ENCODE peak calls at places on chromosome 11, in six cellular contexts. S is adipocyte, G is T-cell, E is foreskin keratinocyte, U is nucleus accumbens, X is T1000. W is an unnamed sample.

GRCh38 chr11:118128310-118128709 is 24.3 kb downstream of the SCN4B start:
- DNase-seq in X (no peak), E (no peak), G (no peak), S (peak; percentile 39), U (no peak), W (no peak)

GRCh38 chr11:2742201-2742600 is 42.4 kb upstream of the KCNQ1OT1 start:
- DNase-seq in X (no peak), S (no peak), E (no peak), U (no peak), G (no peak), W (peak; percentile 42)

GRCh38 chr11:83464181-83464580 is 178.0 kb upstream of the CCDC90B start:
- DNase-seq in G (no peak), E (no peak), X (no peak), S (no peak), U (no peak), W (no peak)

GRCh38 chr11:134024420-134025085 is 44.3 kb upstream of the JAM3 start:
- DNase-seq in S (no peak), G (no peak), E (peak; percentile 91), U (peak; percentile 57), X (peak; percentile 62), W (peak; percentile 85)

GRCh38 chr11:1888811-1889526 is 2.7 kb downstream of the PRR33 start:
- DNase-seq in E (no peak), X (no peak), S (no peak), G (peak; percentile 84), U (no peak), W (peak; percentile 36)

GRCh38 chr11:98940913-98941312 is 79.8 kb upstream of the CNTN5 start:
- DNase-seq in U (no peak), G (no peak), S (no peak), X (no peak), E (peak; percentile 54), W (peak; percentile 77)

GRCh38 chr11:12995211-12995610 is 13.9 kb upstream of the RASSF10 start:
- DNase-seq in X (no peak), E (no peak), U (no peak), S (peak; percentile 35), G (no peak), W (no peak)

GRCh38 chr11:75273989-75274391 is 33.4 kb downstream of the TPBGL start:
- DNase-seq in X (no peak), E (no peak), U (no peak), S (no peak), G (no peak), W (peak; percentile 47)

GRCh38 chr11:74024630-74025029 is 15.7 kb upstream of the UCP3 start:
- DNase-seq in S (peak; percentile 72), G (no peak), U (no peak), E (peak; percentile 33), X (no peak), W (no peak)

GRCh38 chr11:23192256-23192655 is 332.0 kb upstream of the CCDC179 start:
- DNase-seq in E (peak; percentile 3), U (no peak), S (no peak), X (no peak), G (no peak), W (no peak)

GRCh38 chr11:69963533-69964246 is 114.4 kb upstream of the ANO1 start:
- DNase-seq in E (no peak), S (no peak), X (no peak), U (no peak), G (no peak), W (no peak)

GRCh38 chr11:58575377-58576020 is at the start of gene LPXN:
- DNase-seq in U (peak; percentile 20), G (peak; percentile 30), E (peak; percentile 74), X (no peak), S (no peak), W (no peak)

GRCh38 chr11:58924230-58924629 is 15.1 kb upstream of the GLYATL1 start:
- DNase-seq in S (no peak), X (no peak), E (no peak), G (no peak), U (no peak), W (no peak)

GRCh38 chr11:125401235-125401634 is 94.8 kb downstream of the FEZ1 start:
- DNase-seq in S (no peak), G (no peak), X (no peak), U (peak; percentile 42), E (no peak), W (no peak)

GRCh38 chr11:112744041-112744440 is 217.2 kb upstream of the NCAM1 start:
- DNase-seq in G (no peak), U (no peak), E (no peak), S (no peak), X (no peak), W (no peak)

GRCh38 chr11:120547301-120547700 is 35.8 kb downstream of the GRIK4 start:
- DNase-seq in E (no peak), G (no peak), U (no peak), X (no peak), S (no peak), W (no peak)

GRCh38 chr11:107457205-107457557 is 444 bp downstream of the CWF19L2 start:
- DNase-seq in S (peak; percentile 32), U (no peak), X (no peak), G (no peak), E (no peak), W (no peak)

GRCh38 chr11:10432493-10432892 is 22.6 kb upstream of the AMPD3 start:
- DNase-seq in X (no peak), E (no peak), S (no peak), G (no peak), U (no peak), W (no peak)

GRCh38 chr11:30889116-30889765 is 303.1 kb upstream of the MPPED2 start:
- DNase-seq in X (no peak), E (peak; percentile 65), S (no peak), U (no peak), G (no peak), W (peak; percentile 62)

GRCh38 chr11:20274031-20274430 is 89.5 kb upstream of the HTATIP2 start:
- DNase-seq in X (no peak), G (no peak), U (no peak), S (no peak), E (no peak), W (no peak)

GRCh38 chr11:26632691-26633159 is 60.7 kb upstream of the MUC15 start:
- DNase-seq in X (no peak), U (no peak), G (no peak), S (no peak), E (no peak), W (no peak)

GRCh38 chr11:34379081-34379480 is 21.3 kb upstream of the ABTB2 start:
- DNase-seq in S (no peak), X (peak; percentile 5), G (no peak), U (no peak), E (peak; percentile 51), W (no peak)

GRCh38 chr11:44628730-44629361 is 63.4 kb downstream of the CD82 start:
- DNase-seq in U (no peak), S (no peak), G (no peak), E (no peak), X (no peak), W (peak; percentile 37)

GRCh38 chr11:14713518-14714244 is 70.1 kb downstream of the PDE3B start:
- DNase-seq in E (no peak), U (no peak), G (peak; percentile 26), S (no peak), X (no peak), W (no peak)

GRCh38 chr11:6799402-6799801 is at the start of gene OR6A2:
- DNase-seq in U (no peak), E (peak; percentile 59), G (no peak), S (no peak), X (no peak), W (no peak)

GRCh38 chr11:26649884-26650283 is 72.0 kb downstream of the SLC5A12 start:
- DNase-seq in G (no peak), U (peak; percentile 45), S (peak; percentile 81), X (peak; percentile 10), E (peak; percentile 60), W (peak; percentile 78)

GRCh38 chr11:82811369-82811768 is 77.7 kb upstream of the FAM181B start:
- DNase-seq in G (no peak), E (no peak), S (no peak), U (no peak), X (no peak), W (no peak)

GRCh38 chr11:92844197-92844596 is 125.3 kb upstream of the MTNR1B start:
- DNase-seq in X (no peak), G (no peak), U (no peak), S (no peak), E (no peak), W (no peak)

GRCh38 chr11:48123249-48123875 is 93.2 kb upstream of the OR4B1 start:
- DNase-seq in S (no peak), X (no peak), E (no peak), G (no peak), U (no peak), W (no peak)

GRCh38 chr11:12606597-12606996 is 67.6 kb upstream of the TEAD1 start:
- DNase-seq in X (no peak), G (no peak), E (peak; percentile 33), S (peak; percentile 78), U (no peak), W (peak; percentile 77)

GRCh38 chr11:18061351-18061750 is 15.3 kb upstream of the TPH1 start:
- DNase-seq in G (no peak), U (no peak), S (no peak), X (no peak), E (no peak), W (no peak)

GRCh38 chr11:126918556-126918955 is 82.0 kb downstream of the KIRREL3 start:
- DNase-seq in X (no peak), G (no peak), S (peak; percentile 16), E (no peak), U (no peak), W (no peak)

GRCh38 chr11:34316347-34317037 is 41.3 kb downstream of the ABTB2 start:
- DNase-seq in E (no peak), U (no peak), G (no peak), S (no peak), X (no peak), W (peak; percentile 67)

GRCh38 chr11:2517386-2518064 is 72.7 kb downstream of the KCNQ1 start:
- DNase-seq in S (no peak), G (no peak), E (no peak), X (no peak), U (no peak), W (peak; percentile 50)